ENCODE peak calls at places on chromosomes 16 and 17, in seven cellular contexts. C is ecto neural progenitor cell, E is pancreas, B is heart right ventricle, F is NCI-H146, V is skeletal muscle cell, U is GM04504. X is an unnamed sample.

GRCh38 chr16:81315271-81316175 is 761 bp downstream of the GAN start:
- DNase-seq in C (peak; percentile 69), E (peak; percentile 54), B (peak; percentile 53), F (peak; percentile 20), V (no peak), U (no peak), X (peak; percentile 76)

GRCh38 chr17:74898376-74898946 is 5.0 kb upstream of the FADS6 start:
- DNase-seq in C (no peak), E (no peak), B (no peak), F (no peak), V (no peak), U (no peak), X (no peak)

GRCh38 chr17:14784997-14785696 is 480.0 kb downstream of the PMP22 start:
- DNase-seq in C (no peak), E (no peak), B (no peak), F (no peak), V (no peak), U (no peak), X (no peak)

GRCh38 chr16:1533443-1533951 is at the start of gene TMEM204:
- DNase-seq in C (no peak), E (no peak), B (peak; percentile 90), F (no peak), V (peak; percentile 41), U (peak; percentile 76), X (peak; percentile 87)

GRCh38 chr16:10828851-10829331 is 10.3 kb upstream of the TVP23A start:
- DNase-seq in C (no peak), E (peak; percentile 96), B (peak; percentile 93), F (no peak), V (peak; percentile 68), U (peak; percentile 44), X (peak; percentile 98)

GRCh38 chr17:39939588-39940419 is 12.3 kb downstream of the LRRC3C start:
- DNase-seq in C (no peak), E (no peak), B (peak; percentile 65), F (peak; percentile 15), V (peak; percentile 88), U (peak; percentile 73), X (peak; percentile 48)

GRCh38 chr16:71276589-71277334 is 12.4 kb downstream of the CMTR2 start:
- DNase-seq in C (no peak), E (no peak), B (no peak), F (no peak), V (no peak), U (no peak), X (no peak)

GRCh38 chr16:17461951-17462729 is 8.6 kb downstream of the XYLT1 start:
- DNase-seq in C (no peak), E (no peak), B (no peak), F (no peak), V (no peak), U (no peak), X (no peak)

GRCh38 chr17:73645050-73645871 is 1.0 kb upstream of the SDK2 start:
- DNase-seq in C (peak; percentile 89), E (no peak), B (peak; percentile 31), F (peak; percentile 77), V (peak; percentile 3), U (no peak), X (peak; percentile 75)

GRCh38 chr16:27237229-27238015 is 31.1 kb downstream of the NSMCE1 start:
- DNase-seq in C (no peak), E (no peak), B (no peak), F (no peak), V (no peak), U (no peak), X (no peak)

GRCh38 chr16:28255838-28256237 is 36.5 kb upstream of the SBK1 start:
- DNase-seq in C (no peak), E (no peak), B (no peak), F (no peak), V (no peak), U (no peak), X (no peak)

GRCh38 chr16:87790278-87791023 is 24.7 kb upstream of the KLHDC4 start:
- DNase-seq in C (no peak), E (no peak), B (peak; percentile 66), F (peak; percentile 43), V (no peak), U (no peak), X (peak; percentile 64)

GRCh38 chr17:31054761-31055160 is 40.0 kb upstream of the NF1 start:
- DNase-seq in C (no peak), E (no peak), B (no peak), F (no peak), V (no peak), U (no peak), X (no peak)

GRCh38 chr16:89170346-89171215 is 967 bp upstream of the CDH15 start:
- DNase-seq in C (peak; percentile 63), E (peak; percentile 77), B (no peak), F (peak; percentile 71), V (no peak), U (no peak), X (no peak)